ENCODE peak calls at places on chromosomes 1 and 21, in nine cellular contexts. One of them, this sample, is unnamed.
A peak's percentile ranks its signal among the peaks of the same experiment; 100 is the strongest.

GRCh38 chr1:48552903-48553626 is 81.1 kb upstream of the SPATA6 start:
- DNase-seq in left ventricle myocardium inferior: no peak
- DNase-seq in tibial nerve: no peak
- DNase-seq in pancreas: no peak
- DNase-seq in progenitor cell of endocrine pancreas: no peak
- DNase-seq in astrocyte of the spinal cord: no peak
- DNase-seq in tibial artery: no peak
- DNase-seq in transverse colon: no peak
- DNase-seq in foreskin fibroblast: no peak
- DNase-seq in this sample: no peak

GRCh38 chr1:108070662-108071061 is 105.7 kb upstream of the VAV3 start:
- DNase-seq in left ventricle myocardium inferior: no peak
- DNase-seq in tibial nerve: no peak
- DNase-seq in pancreas: no peak
- DNase-seq in progenitor cell of endocrine pancreas: no peak
- DNase-seq in astrocyte of the spinal cord: no peak
- DNase-seq in tibial artery: no peak
- DNase-seq in transverse colon: no peak
- DNase-seq in foreskin fibroblast: no peak
- DNase-seq in this sample: no peak

GRCh38 chr1:41286992-41287391 is 44.9 kb upstream of the SCMH1 start:
- DNase-seq in left ventricle myocardium inferior: no peak
- DNase-seq in tibial nerve: no peak
- DNase-seq in pancreas: no peak
- DNase-seq in progenitor cell of endocrine pancreas: no peak
- DNase-seq in astrocyte of the spinal cord: no peak
- DNase-seq in tibial artery: no peak
- DNase-seq in transverse colon: no peak
- DNase-seq in foreskin fibroblast: no peak
- DNase-seq in this sample: no peak

GRCh38 chr21:45982256-45982757 is 737 bp downstream of the COL6A1 start:
- DNase-seq in left ventricle myocardium inferior: no peak
- DNase-seq in tibial nerve: no peak
- DNase-seq in pancreas: peak; percentile 72
- DNase-seq in progenitor cell of endocrine pancreas: no peak
- DNase-seq in astrocyte of the spinal cord: no peak
- DNase-seq in tibial artery: peak; percentile 30
- DNase-seq in transverse colon: peak; percentile 26
- DNase-seq in foreskin fibroblast: peak; percentile 33
- DNase-seq in this sample: peak; percentile 34

GRCh38 chr1:111275079-111275478 is 15.6 kb upstream of the CHIA start:
- DNase-seq in left ventricle myocardium inferior: peak; percentile 71
- DNase-seq in tibial nerve: peak; percentile 25
- DNase-seq in pancreas: no peak
- DNase-seq in progenitor cell of endocrine pancreas: no peak
- DNase-seq in astrocyte of the spinal cord: peak; percentile 55
- DNase-seq in tibial artery: peak; percentile 71
- DNase-seq in transverse colon: peak; percentile 9
- DNase-seq in foreskin fibroblast: peak; percentile 97
- DNase-seq in this sample: no peak

GRCh38 chr1:150895618-150896017 is 8.7 kb downstream of the CTXND2 start:
- DNase-seq in left ventricle myocardium inferior: no peak
- DNase-seq in tibial nerve: no peak
- DNase-seq in pancreas: no peak
- DNase-seq in progenitor cell of endocrine pancreas: no peak
- DNase-seq in astrocyte of the spinal cord: no peak
- DNase-seq in tibial artery: no peak
- DNase-seq in transverse colon: no peak
- DNase-seq in foreskin fibroblast: peak; percentile 61
- DNase-seq in this sample: no peak

GRCh38 chr1:5947071-5947821 is 45.0 kb downstream of the NPHP4 start:
- DNase-seq in left ventricle myocardium inferior: no peak
- DNase-seq in tibial nerve: no peak
- DNase-seq in pancreas: no peak
- DNase-seq in progenitor cell of endocrine pancreas: no peak
- DNase-seq in astrocyte of the spinal cord: no peak
- DNase-seq in tibial artery: peak; percentile 8
- DNase-seq in transverse colon: no peak
- DNase-seq in foreskin fibroblast: no peak
- DNase-seq in this sample: no peak

GRCh38 chr1:65423884-65424655 is 3.6 kb downstream of the LEPR start:
- DNase-seq in left ventricle myocardium inferior: no peak
- DNase-seq in tibial nerve: no peak
- DNase-seq in pancreas: no peak
- DNase-seq in progenitor cell of endocrine pancreas: no peak
- DNase-seq in astrocyte of the spinal cord: peak; percentile 88
- DNase-seq in tibial artery: no peak
- DNase-seq in transverse colon: no peak
- DNase-seq in foreskin fibroblast: peak; percentile 90
- DNase-seq in this sample: no peak

GRCh38 chr21:46196733-46197132 is 12.5 kb upstream of the SPATC1L start:
- DNase-seq in left ventricle myocardium inferior: peak; percentile 9
- DNase-seq in tibial nerve: peak; percentile 2
- DNase-seq in pancreas: no peak
- DNase-seq in progenitor cell of endocrine pancreas: no peak
- DNase-seq in astrocyte of the spinal cord: no peak
- DNase-seq in tibial artery: no peak
- DNase-seq in transverse colon: no peak
- DNase-seq in foreskin fibroblast: no peak
- DNase-seq in this sample: no peak

GRCh38 chr1:156816561-156817328 is at the start of gene SH2D2A:
- DNase-seq in left ventricle myocardium inferior: no peak
- DNase-seq in tibial nerve: no peak
- DNase-seq in pancreas: no peak
- DNase-seq in progenitor cell of endocrine pancreas: no peak
- DNase-seq in astrocyte of the spinal cord: no peak
- DNase-seq in tibial artery: no peak
- DNase-seq in transverse colon: peak; percentile 72
- DNase-seq in foreskin fibroblast: no peak
- DNase-seq in this sample: no peak

GRCh38 chr21:17848228-17848627 is 29.1 kb upstream of the C21orf91 start:
- DNase-seq in left ventricle myocardium inferior: peak; percentile 15
- DNase-seq in tibial nerve: no peak
- DNase-seq in pancreas: no peak
- DNase-seq in progenitor cell of endocrine pancreas: no peak
- DNase-seq in astrocyte of the spinal cord: peak; percentile 97
- DNase-seq in tibial artery: peak; percentile 48
- DNase-seq in transverse colon: peak; percentile 35
- DNase-seq in foreskin fibroblast: peak; percentile 95
- DNase-seq in this sample: no peak

GRCh38 chr21:35965699-35966098 is 94.6 kb downstream of the SETD4 start:
- DNase-seq in left ventricle myocardium inferior: no peak
- DNase-seq in tibial nerve: no peak
- DNase-seq in pancreas: no peak
- DNase-seq in progenitor cell of endocrine pancreas: no peak
- DNase-seq in astrocyte of the spinal cord: no peak
- DNase-seq in tibial artery: no peak
- DNase-seq in transverse colon: no peak
- DNase-seq in foreskin fibroblast: no peak
- DNase-seq in this sample: no peak

GRCh38 chr1:44784094-44785026 is 3.6 kb downstream of the BEST4 start:
- DNase-seq in left ventricle myocardium inferior: no peak
- DNase-seq in tibial nerve: no peak
- DNase-seq in pancreas: no peak
- DNase-seq in progenitor cell of endocrine pancreas: peak; percentile 36
- DNase-seq in astrocyte of the spinal cord: no peak
- DNase-seq in tibial artery: no peak
- DNase-seq in transverse colon: peak; percentile 32
- DNase-seq in foreskin fibroblast: peak; percentile 47
- DNase-seq in this sample: no peak

GRCh38 chr1:152111515-152111968 is 3.7 kb downstream of the TCHH start:
- DNase-seq in left ventricle myocardium inferior: no peak
- DNase-seq in tibial nerve: no peak
- DNase-seq in pancreas: no peak
- DNase-seq in progenitor cell of endocrine pancreas: no peak
- DNase-seq in astrocyte of the spinal cord: peak; percentile 47
- DNase-seq in tibial artery: no peak
- DNase-seq in transverse colon: no peak
- DNase-seq in foreskin fibroblast: peak; percentile 59
- DNase-seq in this sample: peak; percentile 35

GRCh38 chr1:47703981-47704596 is 266.2 kb downstream of the FOXD2 start:
- DNase-seq in left ventricle myocardium inferior: no peak
- DNase-seq in tibial nerve: no peak
- DNase-seq in pancreas: no peak
- DNase-seq in progenitor cell of endocrine pancreas: no peak
- DNase-seq in astrocyte of the spinal cord: peak; percentile 45
- DNase-seq in tibial artery: peak; percentile 24
- DNase-seq in transverse colon: no peak
- DNase-seq in foreskin fibroblast: peak; percentile 76
- DNase-seq in this sample: no peak

GRCh38 chr1:221634010-221634409 is 107.9 kb downstream of the DUSP10 start:
- DNase-seq in left ventricle myocardium inferior: no peak
- DNase-seq in tibial nerve: no peak
- DNase-seq in pancreas: no peak
- DNase-seq in progenitor cell of endocrine pancreas: no peak
- DNase-seq in astrocyte of the spinal cord: no peak
- DNase-seq in tibial artery: no peak
- DNase-seq in transverse colon: no peak
- DNase-seq in foreskin fibroblast: no peak
- DNase-seq in this sample: no peak

GRCh38 chr1:243255791-243256512 is at the start of gene SDCCAG8:
- DNase-seq in left ventricle myocardium inferior: peak; percentile 97
- DNase-seq in tibial nerve: peak; percentile 95
- DNase-seq in pancreas: peak; percentile 87
- DNase-seq in progenitor cell of endocrine pancreas: peak; percentile 93
- DNase-seq in astrocyte of the spinal cord: peak; percentile 100
- DNase-seq in tibial artery: peak; percentile 99
- DNase-seq in transverse colon: peak; percentile 98
- DNase-seq in foreskin fibroblast: peak; percentile 100
- DNase-seq in this sample: peak; percentile 93

GRCh38 chr1:153567621-153568366 is 2.1 kb upstream of the S100A2 start:
- DNase-seq in left ventricle myocardium inferior: no peak
- DNase-seq in tibial nerve: no peak
- DNase-seq in pancreas: no peak
- DNase-seq in progenitor cell of endocrine pancreas: no peak
- DNase-seq in astrocyte of the spinal cord: peak; percentile 43
- DNase-seq in tibial artery: no peak
- DNase-seq in transverse colon: no peak
- DNase-seq in foreskin fibroblast: no peak
- DNase-seq in this sample: no peak

GRCh38 chr1:47992720-47993119 is 4.5 kb downstream of the TRABD2B start:
- DNase-seq in left ventricle myocardium inferior: peak; percentile 29
- DNase-seq in tibial nerve: peak; percentile 52
- DNase-seq in pancreas: no peak
- DNase-seq in progenitor cell of endocrine pancreas: no peak
- DNase-seq in astrocyte of the spinal cord: peak; percentile 58
- DNase-seq in tibial artery: peak; percentile 84
- DNase-seq in transverse colon: no peak
- DNase-seq in foreskin fibroblast: peak; percentile 27
- DNase-seq in this sample: no peak

GRCh38 chr1:49597436-49597835 is 426.3 kb downstream of the AGBL4 start:
- DNase-seq in left ventricle myocardium inferior: no peak
- DNase-seq in tibial nerve: no peak
- DNase-seq in pancreas: no peak
- DNase-seq in progenitor cell of endocrine pancreas: no peak
- DNase-seq in astrocyte of the spinal cord: no peak
- DNase-seq in tibial artery: no peak
- DNase-seq in transverse colon: no peak
- DNase-seq in foreskin fibroblast: no peak
- DNase-seq in this sample: no peak

GRCh38 chr1:214439352-214440119 is 111.9 kb downstream of the PTPN14 start:
- DNase-seq in left ventricle myocardium inferior: no peak
- DNase-seq in tibial nerve: no peak
- DNase-seq in pancreas: no peak
- DNase-seq in progenitor cell of endocrine pancreas: no peak
- DNase-seq in astrocyte of the spinal cord: peak; percentile 68
- DNase-seq in tibial artery: no peak
- DNase-seq in transverse colon: peak; percentile 28
- DNase-seq in foreskin fibroblast: no peak
- DNase-seq in this sample: no peak

GRCh38 chr1:209823143-209824041 is 4.4 kb upstream of the UTP25 start:
- DNase-seq in left ventricle myocardium inferior: no peak
- DNase-seq in tibial nerve: no peak
- DNase-seq in pancreas: no peak
- DNase-seq in progenitor cell of endocrine pancreas: no peak
- DNase-seq in astrocyte of the spinal cord: peak; percentile 79
- DNase-seq in tibial artery: no peak
- DNase-seq in transverse colon: no peak
- DNase-seq in foreskin fibroblast: peak; percentile 84
- DNase-seq in this sample: no peak

GRCh38 chr1:236253119-236253518 is 28.6 kb downstream of the ERO1B start:
- DNase-seq in left ventricle myocardium inferior: no peak
- DNase-seq in tibial nerve: no peak
- DNase-seq in pancreas: no peak
- DNase-seq in progenitor cell of endocrine pancreas: no peak
- DNase-seq in astrocyte of the spinal cord: no peak
- DNase-seq in tibial artery: no peak
- DNase-seq in transverse colon: no peak
- DNase-seq in foreskin fibroblast: no peak
- DNase-seq in this sample: no peak
- TF ChIP-seq CTCF in left ventricle myocardium inferior: no peak
- TF ChIP-seq CTCF in tibial nerve: no peak
- TF ChIP-seq CTCF in pancreas: no peak
- TF ChIP-seq CTCF in progenitor cell of endocrine pancreas: no peak
- TF ChIP-seq CTCF in astrocyte of the spinal cord: no peak
- TF ChIP-seq CTCF in tibial artery: no peak
- TF ChIP-seq CTCF in transverse colon: no peak
- TF ChIP-seq CTCF in foreskin fibroblast: no peak
- TF ChIP-seq CTCF in this sample: no peak

GRCh38 chr1:154911691-154912550 is 24.6 kb downstream of the PMVK start:
- DNase-seq in left ventricle myocardium inferior: peak; percentile 31
- DNase-seq in tibial nerve: no peak
- DNase-seq in pancreas: peak; percentile 20
- DNase-seq in progenitor cell of endocrine pancreas: no peak
- DNase-seq in astrocyte of the spinal cord: no peak
- DNase-seq in tibial artery: no peak
- DNase-seq in transverse colon: no peak
- DNase-seq in foreskin fibroblast: no peak
- DNase-seq in this sample: no peak
- TF ChIP-seq CTCF in left ventricle myocardium inferior: no peak
- TF ChIP-seq CTCF in tibial nerve: no peak
- TF ChIP-seq CTCF in pancreas: no peak
- TF ChIP-seq CTCF in progenitor cell of endocrine pancreas: no peak
- TF ChIP-seq CTCF in astrocyte of the spinal cord: no peak
- TF ChIP-seq CTCF in tibial artery: no peak
- TF ChIP-seq CTCF in transverse colon: no peak
- TF ChIP-seq CTCF in foreskin fibroblast: no peak
- TF ChIP-seq CTCF in this sample: no peak

GRCh38 chr1:56229183-56229582 is 350.2 kb downstream of the PLPP3 start:
- DNase-seq in left ventricle myocardium inferior: no peak
- DNase-seq in tibial nerve: no peak
- DNase-seq in pancreas: no peak
- DNase-seq in progenitor cell of endocrine pancreas: no peak
- DNase-seq in astrocyte of the spinal cord: no peak
- DNase-seq in tibial artery: no peak
- DNase-seq in transverse colon: no peak
- DNase-seq in foreskin fibroblast: no peak
- DNase-seq in this sample: peak; percentile 54
- TF ChIP-seq CTCF in left ventricle myocardium inferior: no peak
- TF ChIP-seq CTCF in tibial nerve: no peak
- TF ChIP-seq CTCF in pancreas: no peak
- TF ChIP-seq CTCF in progenitor cell of endocrine pancreas: no peak
- TF ChIP-seq CTCF in astrocyte of the spinal cord: no peak
- TF ChIP-seq CTCF in tibial artery: no peak
- TF ChIP-seq CTCF in transverse colon: no peak
- TF ChIP-seq CTCF in foreskin fibroblast: no peak
- TF ChIP-seq CTCF in this sample: no peak

DNA sequence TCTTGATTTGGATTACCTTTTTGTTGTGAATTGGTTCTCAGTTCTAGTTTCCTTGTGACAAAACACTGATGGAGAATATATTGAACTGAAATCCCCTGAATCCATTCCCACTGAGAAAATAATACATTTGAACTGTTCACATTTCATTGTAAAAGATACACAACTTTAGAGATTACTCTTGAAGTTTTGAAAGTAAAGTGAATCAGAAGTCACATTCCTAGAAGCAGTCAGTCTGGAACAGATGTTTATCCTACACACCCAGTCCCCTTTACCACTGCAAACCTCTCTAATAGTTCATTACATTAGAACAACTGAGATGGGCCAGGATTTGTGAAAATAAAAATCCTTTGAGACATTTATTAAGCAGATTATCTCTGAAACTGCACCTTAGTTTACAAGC is 3.4 kb downstream of the RERE start:
- DNase-seq in left ventricle myocardium inferior: no peak
- DNase-seq in tibial nerve: no peak
- DNase-seq in pancreas: no peak
- DNase-seq in progenitor cell of endocrine pancreas: no peak
- DNase-seq in astrocyte of the spinal cord: no peak
- DNase-seq in tibial artery: no peak
- DNase-seq in transverse colon: no peak
- DNase-seq in foreskin fibroblast: peak; percentile 29
- DNase-seq in this sample: no peak
- TF ChIP-seq CTCF in left ventricle myocardium inferior: no peak
- TF ChIP-seq CTCF in tibial nerve: no peak
- TF ChIP-seq CTCF in pancreas: no peak
- TF ChIP-seq CTCF in progenitor cell of endocrine pancreas: no peak
- TF ChIP-seq CTCF in astrocyte of the spinal cord: no peak
- TF ChIP-seq CTCF in tibial artery: no peak
- TF ChIP-seq CTCF in transverse colon: no peak
- TF ChIP-seq CTCF in foreskin fibroblast: no peak
- TF ChIP-seq CTCF in this sample: no peak